ENCODE peak calls at places on chromosomes 13 and 19, in seven cellular contexts. Y is stimulated activated effector memory CD8-positive, alpha-beta T cell treated with anti-CD3 and anti-CD28 coated beads, Interleukin-12 subunit alpha, Interleukin-12 subunit beta, amount 100 ng/mL, for 72 hours; W is nephron progenitor cell; Q is AG08395; F is Daoy; X is fibroblast of lung; A is posterior vena cava. V is an unnamed sample.

GRCh38 chr13:77465595-77466195 is 69.8 kb upstream of the SCEL start:
- DNase-seq in X (no peak), Q (no peak), F (no peak), Y (no peak), W (no peak), A (no peak), V (no peak)

GRCh38 chr19:8423821-8424223 is 10.7 kb downstream of the MARCHF2 start:
- DNase-seq in A (peak; percentile 97), Q (peak; percentile 96), F (peak; percentile 96), W (peak; percentile 62), Y (no peak), X (peak; percentile 96), V (peak; percentile 96)

GRCh38 chr13:100244431-100244830 is 155.5 kb downstream of the PCCA start:
- DNase-seq in W (no peak), F (no peak), Q (peak; percentile 10), A (no peak), Y (no peak), X (peak; percentile 18), V (no peak)

GRCh38 chr19:10718205-10719196 is 622 bp downstream of the DNM2 start:
- DNase-seq in A (peak; percentile 90), Y (peak; percentile 75), F (peak; percentile 61), X (peak; percentile 16), W (peak; percentile 71), Q (peak; percentile 40), V (peak; percentile 74)

GRCh38 chr19:35756373-35757230 is at the start of gene HSPB6:
- DNase-seq in X (peak; percentile 71), W (no peak), F (peak; percentile 53), A (peak; percentile 96), Y (no peak), Q (peak; percentile 50), V (peak; percentile 75)

GRCh38 chr13:109145631-109146030 is 516.2 kb downstream of the MYO16 start:
- DNase-seq in Y (no peak), A (no peak), F (peak; percentile 35), W (peak; percentile 28), X (peak; percentile 64), Q (peak; percentile 74), V (peak; percentile 81)

GRCh38 chr13:104318121-104318520 is 1251.9 kb upstream of the SLC10A2 start:
- DNase-seq in F (no peak), A (no peak), W (no peak), Y (no peak), Q (no peak), X (peak; percentile 57), V (peak; percentile 46)

GRCh38 chr13:85597790-85598500 is 201.3 kb downstream of the SLITRK6 start:
- DNase-seq in X (peak; percentile 61), A (no peak), W (no peak), F (peak; percentile 3), Y (no peak), Q (no peak), V (no peak)

GRCh38 chr13:45361596-45362206 is 20.7 kb upstream of the TPT1 start:
- DNase-seq in F (peak; percentile 60), X (peak; percentile 68), W (no peak), Q (peak; percentile 52), A (no peak), Y (no peak), V (no peak)

GRCh38 chr13:102286326-102286725 is 115.5 kb downstream of the FGF14 start:
- DNase-seq in Y (no peak), A (no peak), F (peak; percentile 41), Q (peak; percentile 17), W (no peak), X (peak; percentile 93), V (peak; percentile 15)

GRCh38 chr13:69970521-69970920 is 137.1 kb upstream of the ATXN8OS start:
- DNase-seq in A (no peak), Q (no peak), X (peak; percentile 29), F (peak; percentile 0), W (no peak), Y (no peak), V (peak; percentile 32)

GRCh38 chr13:80363890-80364503 is 23.1 kb upstream of the SPRY2 start:
- DNase-seq in Q (peak; percentile 50), Y (no peak), A (no peak), X (peak; percentile 13), W (no peak), F (no peak), V (peak; percentile 47)

GRCh38 chr13:28423010-28423409 is 71.9 kb downstream of the FLT1 start:
- DNase-seq in W (no peak), F (peak; percentile 17), Q (no peak), X (no peak), Y (no peak), A (peak; percentile 84), V (no peak)

GRCh38 chr13:74562381-74562780 is 428.2 kb upstream of the KLF12 start:
- DNase-seq in A (no peak), W (no peak), X (peak; percentile 68), Y (no peak), Q (peak; percentile 11), F (no peak), V (no peak)

GRCh38 chr13:49649244-49649962 is 21.1 kb downstream of the ARL11 start:
- DNase-seq in F (no peak), Q (peak; percentile 48), Y (no peak), X (peak; percentile 41), A (no peak), W (no peak), V (peak; percentile 32)

GRCh38 chr19:38932425-38933179 is 1.9 kb downstream of the MRPS12 start:
- DNase-seq in F (no peak), W (no peak), A (peak; percentile 79), Y (no peak), Q (no peak), X (peak; percentile 40), V (no peak)

GRCh38 chr19:2270157-2270571 is 11.8 kb downstream of the PEAK3 start:
- DNase-seq in Y (no peak), F (no peak), W (peak; percentile 50), X (no peak), A (peak; percentile 92), Q (no peak), V (peak; percentile 49)

GRCh38 chr13:66578305-66578704 is 651.8 kb downstream of the PCDH9 start:
- DNase-seq in W (no peak), Q (no peak), X (peak; percentile 20), A (no peak), Y (no peak), F (no peak), V (no peak)

GRCh38 chr13:23723463-23723862 is 153.3 kb downstream of the TNFRSF19 start:
- DNase-seq in W (no peak), Y (no peak), F (no peak), A (no peak), X (peak; percentile 68), Q (peak; percentile 67), V (no peak)

GRCh38 chr13:101399365-101399764 is 16.9 kb downstream of the NALCN start:
- DNase-seq in W (no peak), F (peak; percentile 5), A (no peak), Y (no peak), X (peak; percentile 82), Q (no peak), V (no peak)

GRCh38 chr13:70668293-70668692 is 560.0 kb upstream of the KLHL1 start:
- DNase-seq in X (no peak), Y (no peak), A (no peak), F (no peak), W (no peak), Q (no peak), V (peak; percentile 47)

GRCh38 chr13:99693351-99693750 is 192.1 kb downstream of the TM9SF2 start:
- DNase-seq in W (no peak), A (no peak), X (no peak), F (no peak), Q (no peak), Y (no peak), V (no peak)

GRCh38 chr13:26561636-26562537 is 4.4 kb downstream of the WASF3 start:
- DNase-seq in A (no peak), Y (no peak), F (peak; percentile 13), X (peak; percentile 80), W (no peak), Q (peak; percentile 64), V (peak; percentile 14)

GRCh38 chr13:25372275-25373081 is 704 bp downstream of the ATP8A2 start:
- DNase-seq in Y (no peak), A (no peak), X (no peak), Q (no peak), W (peak; percentile 67), F (no peak), V (peak; percentile 14)

GRCh38 chr19:6774821-6775707 is 2.6 kb downstream of the VAV1 start:
- DNase-seq in X (no peak), F (peak; percentile 44), W (no peak), Q (no peak), Y (no peak), A (no peak), V (no peak)

GRCh38 chr19:32459199-32459865 is 53.8 kb downstream of the DPY19L3 start:
- DNase-seq in Y (no peak), Q (no peak), A (no peak), W (no peak), X (no peak), F (no peak), V (no peak)

GRCh38 chr13:41271456-41272285 is 8.3 kb upstream of the MTRF1 start:
- DNase-seq in Y (no peak), Q (no peak), W (no peak), X (no peak), F (no peak), A (no peak), V (no peak)

V was measured in hepatocyte.